ENCODE peak calls at places on chromosomes 5 and 9, in eight cellular contexts. M is cardiac muscle cell, G is SJSA1, I is HCT116, F is heart left ventricle, U is right cardiac atrium, Z is psoas muscle, X is GM23338. J is an unnamed sample. For H3K4me1, the result is how much of the 10 kb centered on the place peaks cover.

GRCh38 chr9:115531410-115532130 is 413.6 kb upstream of the TNC start:
- DNase-seq in M (peak), G (no peak), I (no peak), F (no peak), U (no peak), Z (no peak), X (no peak), J (no peak)

GRCh38 chr9:77848897-77849296 is 182.7 kb downstream of the GNAQ start:
- DNase-seq in M (peak), G (no peak), I (no peak), F (peak), U (peak), Z (peak), X (no peak), J (no peak)

GRCh38 chr9:37198034-37198718 is 77.8 kb downstream of the ZCCHC7 start:
- DNase-seq in M (no peak), G (no peak), I (no peak), F (no peak), U (no peak), Z (no peak), X (no peak), J (no peak)

GRCh38 chr5:39503148-39503547 is 78.4 kb upstream of the DAB2 start:
- DNase-seq in M (peak), G (no peak), I (no peak), F (peak), U (no peak), Z (no peak), X (no peak), J (no peak)

GRCh38 chr5:168227973-168228615 is 63.4 kb upstream of the WWC1 start:
- DNase-seq in M (peak), G (no peak), I (no peak), F (no peak), U (no peak), Z (no peak), X (no peak), J (peak)

GRCh38 chr5:2688586-2688985 is 62.9 kb downstream of the IRX2 start:
- DNase-seq in M (no peak), G (no peak), I (no peak), F (no peak), U (no peak), Z (no peak), X (no peak), J (no peak)

GRCh38 chr9:92097997-92098482 is 17.2 kb downstream of the SPTLC1 start:
- DNase-seq in M (peak), G (no peak), I (peak), F (peak), U (peak), Z (peak), X (peak), J (peak)

GRCh38 chr9:128512820-128513219 is 8.3 kb downstream of the GLE1 start:
- DNase-seq in M (no peak), G (no peak), I (no peak), F (no peak), U (no peak), Z (no peak), X (no peak), J (no peak)

GRCh38 chr9:129071526-129072131 is 9.3 kb upstream of the DOLPP1 start:
- DNase-seq in M (no peak), G (peak), I (no peak), F (no peak), U (no peak), Z (no peak), X (peak), J (peak)

GRCh38 chr5:72234265-72234700 is 85.8 kb downstream of the MRPS27 start:
- DNase-seq in M (peak), G (no peak), I (no peak), F (no peak), U (no peak), Z (no peak), X (peak), J (peak)

GRCh38 chr9:30995951-30996738 is 1388.3 kb upstream of the ACO1 start:
- DNase-seq in M (no peak), G (no peak), I (no peak), F (no peak), U (no peak), Z (no peak), X (no peak), J (no peak)

GRCh38 chr9:124854161-124854560 is 901 bp downstream of the WDR38 start:
- DNase-seq in M (no peak), G (no peak), I (no peak), F (no peak), U (no peak), Z (no peak), X (no peak), J (no peak)

GRCh38 chr9:19785230-19785629 is 3.6 kb downstream of the SLC24A2 start:
- DNase-seq in M (no peak), G (no peak), I (no peak), F (no peak), U (no peak), Z (no peak), X (no peak), J (no peak)

GRCh38 chr9:37908698-37909186 is 4.8 kb upstream of the SLC25A51 start:
- DNase-seq in M (peak), G (no peak), I (no peak), F (no peak), U (no peak), Z (no peak), X (no peak), J (no peak)

GRCh38 chr5:6633469-6634326 is 458 bp downstream of the SRD5A1 start:
- DNase-seq in M (peak), G (peak), I (no peak), F (no peak), U (no peak), Z (no peak), X (peak), J (peak)

GRCh38 chr5:98397081-98397480 is 376.4 kb upstream of the RGMB start:
- DNase-seq in M (peak), G (no peak), I (no peak), F (no peak), U (no peak), Z (no peak), X (no peak), J (no peak)

GRCh38 chr5:89728750-89729149 is 680.8 kb downstream of the CETN3 start:
- DNase-seq in M (peak), G (no peak), I (no peak), F (peak), U (peak), Z (peak), X (no peak), J (no peak)

GRCh38 chr5:108168915-108169314 is 213.0 kb downstream of the FBXL17 start:
- DNase-seq in M (peak), G (no peak), I (no peak), F (no peak), U (no peak), Z (no peak), X (no peak), J (no peak)

GRCh38 chr5:113520429-113520828 is 6.9 kb downstream of the YTHDC2 start:
- DNase-seq in M (no peak), G (no peak), I (no peak), F (no peak), U (no peak), Z (no peak), X (no peak), J (no peak)

GRCh38 chr5:749101-749670 is 35.3 kb downstream of the ZDHHC11B start:
- DNase-seq in M (no peak), G (peak), I (no peak), F (no peak), U (peak), Z (no peak), X (no peak), J (no peak)

GRCh38 chr9:99114049-99114440 is 9.1 kb downstream of the TGFBR1 start:
- DNase-seq in M (no peak), G (no peak), I (no peak), F (no peak), U (no peak), Z (no peak), X (no peak), J (no peak)

GRCh38 chr5:80860934-80861613 is 99.1 kb upstream of the RASGRF2 start:
- DNase-seq in M (peak), G (no peak), I (no peak), F (no peak), U (no peak), Z (no peak), X (peak), J (no peak)
- H3K4me1 ChIP-seq in M (under half), G (under half), I (under half), F (under half), U (under half), Z (under half), X (under half), J (under half)

DNA sequence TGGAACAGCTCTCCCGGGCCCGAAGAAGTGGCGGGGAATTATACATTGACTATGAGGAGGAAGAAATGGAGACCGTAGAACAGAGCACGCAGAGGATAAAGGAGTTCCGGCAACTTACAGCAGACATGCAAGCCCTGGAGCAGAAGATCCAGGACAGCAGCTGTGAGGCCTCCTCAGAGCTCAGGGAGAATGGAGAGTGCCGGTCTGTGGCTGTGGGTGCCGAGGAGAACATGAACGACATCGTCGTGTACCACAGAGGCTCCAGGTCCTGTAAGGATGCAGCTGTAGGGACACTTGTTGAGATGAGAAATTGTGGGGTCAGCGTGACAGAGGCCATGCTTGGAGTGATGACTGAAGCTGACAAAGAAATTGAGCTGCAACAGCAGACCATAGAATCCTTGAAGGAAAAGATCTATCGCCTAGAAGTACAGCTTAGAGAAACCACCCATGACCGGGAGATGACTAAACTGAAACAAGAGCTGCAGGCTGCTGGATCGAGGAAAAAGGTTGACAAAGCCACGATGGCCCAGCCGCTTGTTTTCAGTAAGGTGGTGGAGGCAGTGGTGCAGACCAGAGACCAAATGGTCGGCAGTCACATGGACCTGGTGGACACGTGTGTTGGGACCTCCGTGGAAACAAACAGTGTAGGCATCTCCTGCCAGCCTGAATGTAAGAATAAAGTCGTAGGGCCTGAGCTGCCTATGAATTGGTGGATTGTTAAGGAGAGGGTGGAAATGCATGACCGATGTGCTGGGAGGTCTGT is 129.6 kb upstream of the DMRT1 start:
- DNase-seq in M (no peak), G (no peak), I (no peak), F (no peak), U (no peak), Z (no peak), X (no peak), J (no peak)
- H3K4me3 ChIP-seq in M (no peak), G (no peak), I (no peak), F (no peak), U (no peak), Z (no peak), X (no peak), J (no peak)

GRCh38 chr9:126392662-126393383 is 66.2 kb downstream of the MVB12B start:
- DNase-seq in M (no peak), G (no peak), I (no peak), F (no peak), U (no peak), Z (no peak), X (no peak), J (no peak)
- H3K4me1 ChIP-seq in M (under half), G (half or more), I (under half), F (under half), U (under half), Z (half or more), X (under half), J (under half)

DNA sequence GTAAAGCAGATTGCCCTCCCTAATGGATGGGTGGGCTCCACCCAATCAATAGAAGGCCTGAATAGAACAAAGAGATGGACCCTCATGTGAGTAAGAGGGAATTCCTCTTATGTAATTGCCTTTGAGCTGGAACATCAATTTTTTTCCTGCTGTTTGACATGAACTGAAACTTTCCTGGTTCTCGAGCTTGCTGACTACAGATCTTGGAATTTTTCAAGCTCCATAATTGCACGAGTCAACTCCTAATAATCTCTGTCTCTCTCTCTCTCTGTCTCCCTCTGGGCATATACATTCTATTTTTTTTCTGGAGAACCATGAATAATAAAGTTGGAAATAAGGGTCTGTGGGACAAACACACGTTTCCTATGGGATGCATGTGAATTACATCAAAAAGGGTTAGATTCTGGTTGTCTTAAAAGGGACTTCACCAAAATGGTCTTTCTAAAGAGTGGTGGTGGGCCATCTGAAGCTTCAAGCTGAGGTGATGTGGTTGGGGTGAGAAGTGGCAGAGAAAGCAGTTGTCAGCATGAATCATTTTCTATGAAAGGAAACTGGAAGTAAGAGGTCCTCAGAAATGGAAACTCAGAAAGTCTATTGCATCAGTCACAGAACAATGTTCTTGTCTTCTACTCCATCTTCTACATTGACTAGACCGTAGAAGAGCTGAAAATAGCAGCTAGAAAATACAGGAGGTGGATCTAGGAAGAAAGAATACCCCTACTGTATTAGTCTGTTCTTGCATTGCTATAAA is 47.0 kb upstream of the HOMER1 start:
- DNase-seq in M (peak), G (no peak), I (no peak), F (no peak), U (no peak), Z (no peak), X (no peak), J (no peak)
- H3K4me3 ChIP-seq in M (no peak), G (no peak), I (no peak), F (no peak), U (no peak), Z (no peak), X (no peak), J (no peak)

DNA sequence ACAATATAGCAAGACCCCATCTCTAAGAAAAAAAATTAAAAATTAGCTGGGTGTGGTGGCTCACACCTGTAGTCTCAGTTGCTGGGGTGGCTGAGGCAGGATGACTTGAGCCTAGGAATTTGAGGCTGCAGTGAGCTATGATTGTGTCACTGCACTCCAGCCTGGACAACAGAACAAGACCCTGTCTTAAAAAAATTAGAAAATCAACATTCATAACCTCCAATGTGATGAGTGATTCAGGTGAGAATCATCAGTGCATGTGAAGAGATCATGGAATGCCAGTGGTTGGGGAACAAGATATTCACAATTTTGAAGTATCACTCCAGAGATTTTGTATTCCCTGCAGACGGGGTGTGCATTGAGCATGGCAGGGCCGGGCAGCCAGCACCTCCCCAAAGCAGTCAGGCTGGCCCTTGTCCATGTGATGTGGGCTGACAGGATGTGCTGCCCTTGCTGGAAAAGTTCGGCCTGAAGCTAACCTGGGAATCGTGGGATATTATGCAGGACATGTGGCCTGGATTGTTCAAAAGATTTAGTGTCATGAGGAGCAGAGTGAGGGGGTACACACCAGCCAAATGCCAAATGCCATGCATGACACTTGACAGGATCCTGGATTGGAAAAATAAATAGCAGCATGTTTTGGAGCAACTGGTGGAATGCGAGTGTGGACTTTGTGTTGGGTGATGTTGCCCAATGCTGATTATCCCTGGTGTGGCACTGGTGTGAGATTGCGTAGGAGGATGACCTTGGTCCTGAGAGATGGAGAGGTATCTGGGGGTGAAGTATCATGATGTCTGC is 189.0 kb downstream of the RGS3 start:
- DNase-seq in M (no peak), G (no peak), I (no peak), F (no peak), U (no peak), Z (no peak), X (no peak), J (no peak)
- H3K4me1 ChIP-seq in M (under half), G (under half), I (under half), F (under half), U (under half), Z (under half), X (under half), J (under half)

GRCh38 chr5:14272548-14273205 is 129.5 kb downstream of the TRIO start:
- DNase-seq in M (no peak), G (no peak), I (no peak), F (no peak), U (no peak), Z (no peak), X (no peak), J (no peak)
- H3K4me3 ChIP-seq in M (no peak), G (no peak), I (no peak), F (no peak), U (no peak), Z (no peak), X (no peak), J (no peak)

GRCh38 chr9:105173836-105174235 is 70.6 kb upstream of the SLC44A1 start:
- DNase-seq in M (no peak), G (no peak), I (no peak), F (no peak), U (no peak), Z (no peak), X (no peak), J (no peak)

GRCh38 chr9:105171589-105171988 is 72.9 kb upstream of the SLC44A1 start:
- DNase-seq in M (no peak), G (no peak), I (no peak), F (no peak), U (no peak), Z (no peak), X (no peak), J (no peak)

GRCh38 chr9:105171076-105171475 is 73.4 kb upstream of the SLC44A1 start:
- DNase-seq in M (no peak), G (no peak), I (no peak), F (no peak), U (no peak), Z (no peak), X (no peak), J (no peak)

GRCh38 chr9:105172393-105172792 is 72.1 kb upstream of the SLC44A1 start:
- DNase-seq in M (no peak), G (no peak), I (no peak), F (no peak), U (no peak), Z (no peak), X (no peak), J (no peak)

DNA sequence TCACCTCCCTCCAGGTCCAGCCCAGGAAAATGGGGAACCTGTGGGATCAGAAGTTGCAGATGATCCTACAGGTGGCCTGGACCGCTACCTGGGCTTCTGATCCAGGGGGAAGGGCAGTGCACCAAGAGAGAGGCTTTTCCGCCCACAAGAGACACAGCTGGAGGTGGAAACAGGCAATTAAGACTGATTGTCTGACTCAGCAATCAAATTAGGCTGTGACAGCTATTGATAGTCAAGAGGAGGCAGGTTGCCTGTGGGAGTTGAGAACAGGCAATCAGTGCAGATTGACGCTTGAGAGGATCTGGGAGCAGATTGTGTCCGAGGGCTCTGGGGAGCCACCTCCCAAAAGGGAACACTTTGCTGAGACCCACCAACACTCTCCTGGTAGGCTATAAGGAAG is 71.1 kb upstream of the SLC44A1 start:
- DNase-seq in M (no peak), G (no peak), I (no peak), F (no peak), U (no peak), Z (no peak), X (peak), J (no peak)
- H3K4me1 ChIP-seq in M (under half), G (under half), I (under half), F (under half), U (under half), Z (under half), X (under half), J (under half)

GRCh38 chr9:137052998-137053943 is 590 bp downstream of the ENTPD2 start:
- DNase-seq in M (no peak), G (no peak), I (no peak), F (no peak), U (no peak), Z (no peak), X (peak), J (no peak)
- H3K4me3 ChIP-seq in M (peak), G (no peak), I (peak), F (peak), U (peak), Z (peak), X (peak), J (no peak)

GRCh38 chr9:2373648-2374047 is 247.9 kb upstream of the VLDLR start:
- DNase-seq in M (no peak), G (no peak), I (no peak), F (no peak), U (no peak), Z (no peak), X (no peak), J (no peak)
- H3K4me1 ChIP-seq in M (under half), G (under half), I (under half), F (under half), U (under half), Z (under half), X (under half), J (under half)

GRCh38 chr9:78962186-78962585 is 609.6 kb upstream of the TLE4 start:
- DNase-seq in M (no peak), G (no peak), I (no peak), F (no peak), U (no peak), Z (no peak), X (no peak), J (no peak)
- H3K4me3 ChIP-seq in M (no peak), G (no peak), I (no peak), F (no peak), U (no peak), Z (no peak), X (no peak), J (no peak)

J was measured in CD4-positive, alpha-beta memory T cell.